ENCODE peak calls at places on chromosomes 7 and 10, in six cellular contexts. Z is transverse colon, A is A549, M is psoas muscle, X is sigmoid colon, G is mammary epithelial cell. R is an unnamed sample. For H3K4me1, the result is how much of the 10 kb centered on the place peaks cover.

GRCh38 chr7:151186640-151187408 is at the start of gene ASB10:
- DNase-seq in Z (no peak), A (no peak), M (peak), X (no peak), G (no peak), R (no peak)

GRCh38 chr10:91901784-91902677 is 7.3 kb downstream of the FGFBP3 start:
- DNase-seq in Z (no peak), A (peak), M (no peak), X (no peak), G (peak), R (peak)

GRCh38 chr10:34273340-34273739 is 541.8 kb downstream of the PARD3 start:
- DNase-seq in Z (no peak), A (no peak), M (no peak), X (no peak), G (peak), R (no peak)

GRCh38 chr7:126589068-126589684 is 663.6 kb downstream of the GRM8 start:
- DNase-seq in Z (no peak), A (no peak), M (no peak), X (no peak), G (peak), R (no peak)

GRCh38 chr7:1149351-1149794 is 10.6 kb downstream of the ZFAND2A start:
- DNase-seq in Z (no peak), A (no peak), M (no peak), X (no peak), G (no peak), R (no peak)

GRCh38 chr10:62380002-62380401 is 5.8 kb downstream of the ZNF365 start:
- DNase-seq in Z (no peak), A (peak), M (no peak), X (no peak), G (peak), R (no peak)

GRCh38 chr10:59109826-59110225 is 66.6 kb upstream of the PHYHIPL start:
- DNase-seq in Z (no peak), A (no peak), M (no peak), X (no peak), G (no peak), R (no peak)

GRCh38 chr10:125936331-125936730 is 40.0 kb downstream of the FANK1 start:
- DNase-seq in Z (no peak), A (no peak), M (no peak), X (no peak), G (no peak), R (no peak)

GRCh38 chr10:78407009-78407711 is 373.5 kb downstream of the RPS24 start:
- DNase-seq in Z (peak), A (peak), M (peak), X (peak), G (peak), R (peak)

GRCh38 chr7:147858421-147858820 is 732.1 kb upstream of the C7orf33 start:
- DNase-seq in Z (no peak), A (no peak), M (no peak), X (no peak), G (no peak), R (no peak)

GRCh38 chr10:106825996-106826395 is 338.5 kb downstream of the SORCS1 start:
- DNase-seq in Z (no peak), A (no peak), M (no peak), X (no peak), G (no peak), R (no peak)

GRCh38 chr7:98240961-98241673 is 10.9 kb downstream of the TECPR1 start:
- DNase-seq in Z (peak), A (peak), M (no peak), X (no peak), G (no peak), R (peak)

GRCh38 chr10:2207246-2207922 is 470.1 kb upstream of the ADARB2 start:
- DNase-seq in Z (no peak), A (no peak), M (no peak), X (no peak), G (no peak), R (no peak)

GRCh38 chr7:6691103-6691502 is 15.6 kb downstream of the ZNF12 start:
- DNase-seq in Z (no peak), A (no peak), M (no peak), X (no peak), G (no peak), R (no peak)

GRCh38 chr7:50554923-50555322 is 10.3 kb downstream of the DDC start:
- DNase-seq in Z (no peak), A (no peak), M (no peak), X (no peak), G (no peak), R (no peak)

GRCh38 chr7:82599910-82600309 is 156.3 kb upstream of the CACNA2D1 start:
- DNase-seq in Z (no peak), A (no peak), M (no peak), X (no peak), G (no peak), R (no peak)

GRCh38 chr10:12703141-12703540 is 298.4 kb downstream of the CCDC3 start:
- DNase-seq in Z (no peak), A (no peak), M (no peak), X (no peak), G (no peak), R (peak)
- H3K4me1 ChIP-seq in Z (under half), A (half or more), M (under half), X (under half), G (under half), R (under half)

GRCh38 chr10:80473692-80474596 is 19.8 kb downstream of the TSPAN14 start:
- DNase-seq in Z (no peak), A (no peak), M (no peak), X (no peak), G (peak), R (no peak)
- H3K4me1 ChIP-seq in Z (under half), A (half or more), M (under half), X (under half), G (half or more), R (under half)

GRCh38 chr10:73909716-73910115 is 1.2 kb upstream of the PLAU start:
- DNase-seq in Z (no peak), A (no peak), M (no peak), X (no peak), G (no peak), R (no peak)

GRCh38 chr10:73908853-73909611 is 1.9 kb upstream of the PLAU start:
- DNase-seq in Z (peak), A (peak), M (no peak), X (peak), G (peak), R (peak)

GRCh38 chr10:73905256-73906018 is 5.5 kb upstream of the PLAU start:
- DNase-seq in Z (no peak), A (no peak), M (no peak), X (no peak), G (no peak), R (no peak)

GRCh38 chr10:73907841-73908517 is 3.0 kb upstream of the PLAU start:
- DNase-seq in Z (peak), A (peak), M (peak), X (peak), G (peak), R (peak)

DNA sequence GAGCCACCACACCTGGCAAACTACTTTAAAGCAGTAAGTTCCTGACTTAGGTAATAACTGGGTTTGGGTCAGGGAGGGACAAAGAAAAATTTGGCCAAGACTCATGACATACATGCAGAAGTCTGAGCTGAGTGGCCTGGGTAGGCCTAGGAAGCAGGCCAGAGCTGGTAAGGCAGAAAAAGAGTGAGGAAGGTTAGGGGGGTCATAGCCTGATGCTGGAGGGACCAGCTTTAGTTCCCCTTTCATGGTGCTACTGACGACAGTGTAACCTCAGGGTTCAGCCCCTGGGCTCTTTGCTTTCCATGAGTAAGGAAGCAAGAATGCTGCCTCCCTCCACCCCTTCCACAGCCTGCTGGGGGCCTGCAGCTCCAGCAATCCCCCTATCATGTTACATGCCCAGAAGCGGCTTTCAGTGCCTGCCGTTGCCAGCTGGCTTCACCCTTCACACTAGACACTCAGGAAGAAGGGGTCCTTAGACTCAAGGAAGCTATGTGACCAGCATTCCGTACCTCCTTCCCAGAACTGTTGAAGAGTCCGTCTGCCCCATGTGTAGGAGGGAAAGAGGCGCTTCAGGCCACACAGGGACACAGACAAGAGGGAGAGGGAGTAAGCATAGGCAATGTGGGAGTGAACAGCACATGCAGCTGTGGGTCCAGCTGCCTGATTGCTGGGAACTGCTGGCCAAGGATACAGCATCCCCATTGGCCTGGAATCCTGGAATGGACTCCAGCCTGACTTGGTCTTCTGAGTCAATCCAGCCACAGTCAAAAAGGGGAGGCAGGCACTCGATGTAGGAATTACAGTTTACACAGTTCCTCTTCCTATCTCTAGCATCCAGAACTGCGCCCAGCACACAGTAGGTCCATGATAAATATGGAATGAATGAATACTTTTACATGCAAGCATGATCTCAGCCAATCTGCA is 4.1 kb upstream of the PLAU start:
- DNase-seq in Z (peak), A (peak), M (peak), X (peak), G (peak), R (peak)
- H3K4me1 ChIP-seq in Z (under half), A (half or more), M (under half), X (under half), G (under half), R (under half)

GRCh38 chr7:2196381-2197378 is 36.1 kb downstream of the MAD1L1 start:
- DNase-seq in Z (no peak), A (no peak), M (no peak), X (no peak), G (no peak), R (no peak)
- H3K4me1 ChIP-seq in Z (under half), A (under half), M (half or more), X (under half), G (under half), R (under half)

GRCh38 chr7:64794171-64794844 is at the start of gene ZNF138:
- DNase-seq in Z (peak), A (peak), M (peak), X (peak), G (peak), R (peak)

GRCh38 chr7:64793106-64793755 is 997 bp upstream of the ZNF138 start:
- DNase-seq in Z (no peak), A (no peak), M (no peak), X (no peak), G (no peak), R (no peak)

DNA sequence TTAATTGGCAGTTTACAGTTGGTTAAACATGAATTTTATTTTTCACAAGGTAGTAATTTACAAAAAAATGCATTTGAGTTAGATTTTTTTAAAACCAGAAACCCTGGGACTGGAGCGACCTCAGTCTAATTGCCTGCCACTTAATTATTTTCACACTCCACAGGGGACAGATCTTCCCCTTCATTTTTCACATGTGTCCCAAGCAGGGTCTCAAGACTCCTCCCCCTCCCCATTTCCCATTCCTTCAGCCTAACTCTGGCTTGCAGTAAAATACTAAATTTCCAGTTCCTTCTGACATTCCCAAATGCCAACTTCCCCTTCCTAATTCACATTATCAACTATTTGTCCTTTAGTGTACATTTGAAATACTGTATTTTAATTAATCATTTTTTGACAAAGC is 948 bp downstream of the ZNF138 start:
- DNase-seq in Z (no peak), A (no peak), M (no peak), X (no peak), G (no peak), R (no peak)
- H3K4me1 ChIP-seq in Z (under half), A (under half), M (under half), X (under half), G (under half), R (under half)

DNA sequence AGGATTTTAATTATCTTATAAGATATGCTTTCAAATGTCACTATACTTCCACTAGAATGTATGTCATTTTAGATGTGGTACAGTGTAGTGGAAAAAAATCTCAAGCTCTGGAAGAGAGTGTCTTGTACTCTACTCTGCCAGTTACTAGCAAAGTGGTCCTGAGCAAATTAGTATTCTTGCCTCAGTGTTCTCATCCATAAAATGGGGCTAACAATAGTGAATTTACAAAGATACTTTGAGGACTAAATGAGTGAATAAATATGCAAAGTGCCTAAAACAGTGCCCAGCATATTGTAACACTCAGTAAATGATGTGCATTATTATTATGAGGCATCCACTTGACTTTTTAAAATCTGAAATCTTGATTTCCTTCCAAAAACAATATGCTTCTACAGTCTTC is 488.9 kb upstream of the PHF14 start:
- DNase-seq in Z (no peak), A (no peak), M (no peak), X (no peak), G (no peak), R (no peak)
- H3K4me1 ChIP-seq in Z (under half), A (under half), M (under half), X (under half), G (under half), R (under half)

GRCh38 chr7:132455306-132455705 is 121.0 kb downstream of the PLXNA4 start:
- DNase-seq in Z (no peak), A (no peak), M (no peak), X (no peak), G (no peak), R (no peak)

GRCh38 chr7:132450706-132451105 is 125.6 kb downstream of the PLXNA4 start:
- DNase-seq in Z (no peak), A (no peak), M (no peak), X (no peak), G (no peak), R (no peak)

GRCh38 chr7:132456418-132456817 is 119.9 kb downstream of the PLXNA4 start:
- DNase-seq in Z (no peak), A (no peak), M (no peak), X (no peak), G (no peak), R (no peak)

GRCh38 chr7:132451161-132451560 is 125.1 kb downstream of the PLXNA4 start:
- DNase-seq in Z (peak), A (no peak), M (no peak), X (no peak), G (no peak), R (no peak)

GRCh38 chr7:132453825-132454224 is 122.4 kb downstream of the PLXNA4 start:
- DNase-seq in Z (no peak), A (no peak), M (no peak), X (no peak), G (no peak), R (no peak)
- H3K4me1 ChIP-seq in Z (under half), A (under half), M (under half), X (under half), G (under half), R (under half)

GRCh38 chr7:85010306-85010705 is 176.6 kb downstream of the SEMA3D start:
- DNase-seq in Z (no peak), A (no peak), M (no peak), X (no peak), G (no peak), R (no peak)
- H3K4me1 ChIP-seq in Z (under half), A (under half), M (under half), X (under half), G (under half), R (under half)